ENCODE peak calls at places on chromosomes 12 and 14, in seven cellular contexts. L is adrenal gland, U is AG09309, G is astrocyte, S is brain microvascular endothelial cell, V is B cell, D is Caco-2. E is an unnamed sample.

GRCh38 chr14:104555621-104556255 is 23.8 kb upstream of the C14orf180 start:
- DNase-seq in L (peak), U (no peak), G (no peak), S (no peak), V (no peak), D (no peak), E (no peak)

GRCh38 chr14:71338153-71338552 is 430.9 kb downstream of the PCNX1 start:
- DNase-seq in L (no peak), U (no peak), G (no peak), S (no peak), V (no peak), D (peak), E (no peak)

GRCh38 chr14:34649344-34649743 is 19.4 kb upstream of the SNX6 start:
- DNase-seq in L (no peak), U (peak), G (peak), S (peak), V (no peak), D (no peak), E (no peak)

GRCh38 chr12:125773033-125773432 is 707.8 kb downstream of the AACS start:
- DNase-seq in L (no peak), U (no peak), G (no peak), S (no peak), V (no peak), D (peak), E (no peak)

GRCh38 chr14:104266643-104267575 is 128.5 kb downstream of the KIF26A start:
- DNase-seq in L (peak), U (no peak), G (no peak), S (no peak), V (peak), D (no peak), E (no peak)

GRCh38 chr12:80269953-80270552 is 170.7 kb downstream of the OTOGL start:
- DNase-seq in L (no peak), U (no peak), G (no peak), S (peak), V (no peak), D (peak), E (no peak)

GRCh38 chr14:61406670-61407069 is 85.3 kb downstream of the PRKCH start:
- DNase-seq in L (no peak), U (no peak), G (no peak), S (no peak), V (no peak), D (no peak), E (no peak)

GRCh38 chr14:95023886-95024285 is 133.4 kb downstream of the DICER1 start:
- DNase-seq in L (no peak), U (peak), G (peak), S (no peak), V (no peak), D (no peak), E (no peak)

GRCh38 chr14:104392396-104393198 is 187.0 kb upstream of the C14orf180 start:
- DNase-seq in L (no peak), U (no peak), G (no peak), S (no peak), V (no peak), D (no peak), E (peak)

GRCh38 chr12:71441836-71442566 is 2.4 kb downstream of the LGR5 start:
- DNase-seq in L (no peak), U (no peak), G (no peak), S (no peak), V (no peak), D (no peak), E (no peak)

GRCh38 chr12:54012631-54013398 is 4.0 kb downstream of the HOXC8 start:
- DNase-seq in L (no peak), U (no peak), G (no peak), S (no peak), V (no peak), D (no peak), E (no peak)

GRCh38 chr12:123036471-123037285 is 56.2 kb downstream of the ARL6IP4 start:
- DNase-seq in L (no peak), U (no peak), G (no peak), S (no peak), V (no peak), D (no peak), E (no peak)

GRCh38 chr12:114869091-114869834 is 185.3 kb upstream of the TBX3 start:
- DNase-seq in L (no peak), U (peak), G (peak), S (no peak), V (no peak), D (peak), E (no peak)

GRCh38 chr12:89977356-89978185 is 268.9 kb upstream of the ATP2B1 start:
- DNase-seq in L (no peak), U (no peak), G (peak), S (no peak), V (no peak), D (no peak), E (no peak)

GRCh38 chr12:49092086-49092815 is 2.4 kb downstream of the DHH start:
- DNase-seq in L (peak), U (no peak), G (no peak), S (no peak), V (peak), D (peak), E (no peak)

GRCh38 chr12:71665109-71665476 is 992 bp downstream of the THAP2 start:
- DNase-seq in L (no peak), U (no peak), G (no peak), S (no peak), V (no peak), D (no peak), E (no peak)

GRCh38 chr12:14185441-14186192 is 179.9 kb upstream of the ATF7IP start:
- DNase-seq in L (peak), U (peak), G (peak), S (peak), V (peak), D (peak), E (no peak)

GRCh38 chr12:113016796-113017195 is 38.5 kb downstream of the OAS2 start:
- DNase-seq in L (no peak), U (no peak), G (no peak), S (no peak), V (no peak), D (no peak), E (no peak)

GRCh38 chr12:93032748-93033147 is 103.7 kb upstream of the EEA1 start:
- DNase-seq in L (no peak), U (no peak), G (peak), S (no peak), V (no peak), D (no peak), E (no peak)

GRCh38 chr12:47410862-47411261 is 295.0 kb downstream of the RPAP3 start:
- DNase-seq in L (no peak), U (no peak), G (no peak), S (no peak), V (no peak), D (no peak), E (no peak)

GRCh38 chr14:93898731-93899130 is 28.4 kb upstream of the FAM181A start:
- DNase-seq in L (no peak), U (no peak), G (no peak), S (no peak), V (no peak), D (no peak), E (no peak)

GRCh38 chr12:96192926-96193573 is 1.1 kb upstream of the ELK3 start:
- DNase-seq in L (no peak), U (no peak), G (no peak), S (no peak), V (no peak), D (no peak), E (no peak)

GRCh38 chr12:65319680-65320193 is 41.3 kb downstream of the MSRB3 start:
- DNase-seq in L (no peak), U (no peak), G (no peak), S (no peak), V (no peak), D (peak), E (no peak)

GRCh38 chr12:49643961-49644619 is 20.7 kb downstream of the PRPF40B start:
- DNase-seq in L (no peak), U (no peak), G (no peak), S (no peak), V (no peak), D (no peak), E (no peak)

GRCh38 chr14:52888159-52888558 is 62.7 kb downstream of the FERMT2 start:
- DNase-seq in L (no peak), U (no peak), G (no peak), S (no peak), V (no peak), D (no peak), E (no peak)

GRCh38 chr14:59026086-59026485 is 162.4 kb upstream of the DAAM1 start:
- DNase-seq in L (no peak), U (no peak), G (peak), S (no peak), V (no peak), D (no peak), E (no peak)

GRCh38 chr12:2283910-2284309 is 231.1 kb downstream of the CACNA1C start:
- DNase-seq in L (no peak), U (no peak), G (peak), S (no peak), V (no peak), D (no peak), E (no peak)

GRCh38 chr14:97138801-97139200 is 341.6 kb downstream of the VRK1 start:
- DNase-seq in L (no peak), U (no peak), G (no peak), S (no peak), V (no peak), D (no peak), E (no peak)

GRCh38 chr14:59406454-59407245 is 58.5 kb downstream of the GPR135 start:
- DNase-seq in L (no peak), U (no peak), G (peak), S (no peak), V (no peak), D (no peak), E (no peak)

GRCh38 chr12:89040146-89040964 is 311.9 kb downstream of the DUSP6 start:
- DNase-seq in L (no peak), U (peak), G (peak), S (peak), V (peak), D (no peak), E (no peak)

GRCh38 chr12:68453278-68453677 is 121.1 kb upstream of the MDM1 start:
- DNase-seq in L (no peak), U (no peak), G (no peak), S (no peak), V (no peak), D (no peak), E (no peak)

GRCh38 chr12:48925218-48925871 is at the start of gene FKBP11:
- DNase-seq in L (peak), U (no peak), G (peak), S (peak), V (peak), D (peak), E (peak)

GRCh38 chr12:3463927-3464326 is 27.1 kb upstream of the PRMT8 start:
- DNase-seq in L (no peak), U (no peak), G (no peak), S (no peak), V (no peak), D (no peak), E (no peak)

GRCh38 chr12:77590306-77590705 is 240.4 kb upstream of the NAV3 start:
- DNase-seq in L (no peak), U (no peak), G (no peak), S (no peak), V (no peak), D (no peak), E (no peak)

GRCh38 chr12:6039894-6040601 is 84.4 kb downstream of the VWF start:
- DNase-seq in L (peak), U (no peak), G (peak), S (peak), V (peak), D (peak), E (no peak)

GRCh38 chr12:118371354-118372282 is 1.1 kb downstream of the TAOK3 start:
- DNase-seq in L (peak), U (no peak), G (no peak), S (no peak), V (no peak), D (peak), E (peak)

GRCh38 chr14:35400707-35401421 is 3.7 kb downstream of the NFKBIA start:
- DNase-seq in L (peak), U (no peak), G (no peak), S (no peak), V (no peak), D (no peak), E (peak)

GRCh38 chr12:102298022-102298421 is 100.4 kb upstream of the PMCH start:
- DNase-seq in L (no peak), U (peak), G (peak), S (peak), V (no peak), D (no peak), E (no peak)

GRCh38 chr12:124632510-124632909 is 65.1 kb upstream of the NCOR2 start:
- DNase-seq in L (no peak), U (no peak), G (peak), S (no peak), V (no peak), D (peak), E (no peak)

GRCh38 chr12:130791699-130792098 is 47.4 kb downstream of the STX2 start:
- DNase-seq in L (no peak), U (no peak), G (no peak), S (no peak), V (no peak), D (no peak), E (no peak)
- TF ChIP-seq CTCF in L (no peak), U (no peak), G (no peak), S (no peak), V (no peak), D (no peak), E (no peak)

GRCh38 chr14:79369359-79370332 is 841.7 kb downstream of the DIO2 start:
- DNase-seq in L (peak), U (peak), G (peak), S (peak), V (no peak), D (peak), E (no peak)
- TF ChIP-seq CTCF in L (no peak), U (no peak), G (peak), S (peak), V (no peak), D (no peak), E (no peak)

GRCh38 chr12:16586350-16587109 is 19.4 kb downstream of the LMO3 start:
- DNase-seq in L (peak), U (no peak), G (peak), S (no peak), V (no peak), D (no peak), E (no peak)

GRCh38 chr12:16585781-16586180 is 20.2 kb downstream of the LMO3 start:
- DNase-seq in L (no peak), U (no peak), G (no peak), S (no peak), V (no peak), D (no peak), E (no peak)

GRCh38 chr12:16579041-16579440 is 26.9 kb downstream of the LMO3 start:
- DNase-seq in L (no peak), U (no peak), G (no peak), S (no peak), V (no peak), D (no peak), E (no peak)

GRCh38 chr12:16583991-16584745 is 21.8 kb downstream of the LMO3 start:
- DNase-seq in L (no peak), U (no peak), G (peak), S (no peak), V (no peak), D (no peak), E (no peak)

DNA sequence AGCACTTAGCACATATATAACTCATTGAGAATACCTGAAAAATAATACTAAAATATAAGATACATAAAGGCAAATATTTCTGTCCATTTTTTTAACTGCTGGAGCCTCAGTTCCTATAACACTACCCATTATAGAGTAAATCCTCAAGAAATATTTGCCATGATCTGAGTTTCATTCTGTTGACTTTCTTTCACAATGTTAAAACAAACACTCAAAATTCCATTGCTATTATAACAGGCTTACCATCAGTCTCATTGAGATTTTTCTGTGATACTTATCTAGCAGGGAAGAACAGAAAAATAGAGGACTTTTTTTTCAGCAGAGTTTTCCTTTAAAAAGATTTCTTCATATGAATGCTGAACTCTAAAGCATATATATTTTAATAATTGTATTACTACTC is 24.5 kb downstream of the LMO3 start:
- DNase-seq in L (no peak), U (no peak), G (no peak), S (no peak), V (no peak), D (peak), E (no peak)
- TF ChIP-seq CTCF in L (no peak), U (no peak), G (no peak), S (no peak), V (no peak), D (no peak), E (no peak)

GRCh38 chr12:116236986-116237385 is 40.5 kb downstream of the MED13L start:
- DNase-seq in L (no peak), U (no peak), G (peak), S (no peak), V (no peak), D (no peak), E (no peak)
- TF ChIP-seq CTCF in L (no peak), U (no peak), G (no peak), S (no peak), V (no peak), D (no peak), E (no peak)

GRCh38 chr14:74402264-74403251 is 23.5 kb downstream of the SYNDIG1L start:
- DNase-seq in L (no peak), U (no peak), G (no peak), S (no peak), V (peak), D (no peak), E (no peak)
- TF ChIP-seq CTCF in L (no peak), U (no peak), G (no peak), S (no peak), V (no peak), D (no peak), E (no peak)

GRCh38 chr14:62532186-62532585 is 513.1 kb downstream of the KCNH5 start:
- DNase-seq in L (no peak), U (no peak), G (peak), S (no peak), V (no peak), D (peak), E (no peak)

GRCh38 chr14:62528296-62528695 is 517.0 kb downstream of the KCNH5 start:
- DNase-seq in L (no peak), U (no peak), G (peak), S (no peak), V (no peak), D (no peak), E (no peak)
- TF ChIP-seq CTCF in L (no peak), U (no peak), G (no peak), S (no peak), V (no peak), D (no peak), E (no peak)

GRCh38 chr12:31815096-31815495 is 86.3 kb upstream of the AMN1 start:
- DNase-seq in L (no peak), U (no peak), G (peak), S (no peak), V (no peak), D (peak), E (no peak)

GRCh38 chr12:31817120-31817519 is 88.3 kb upstream of the AMN1 start:
- DNase-seq in L (no peak), U (no peak), G (no peak), S (no peak), V (no peak), D (no peak), E (no peak)

GRCh38 chr12:31818623-31819268 is 89.9 kb upstream of the AMN1 start:
- DNase-seq in L (no peak), U (no peak), G (no peak), S (no peak), V (no peak), D (no peak), E (no peak)

GRCh38 chr12:31807773-31808097 is 78.9 kb upstream of the AMN1 start:
- DNase-seq in L (no peak), U (no peak), G (no peak), S (no peak), V (no peak), D (no peak), E (no peak)

DNA sequence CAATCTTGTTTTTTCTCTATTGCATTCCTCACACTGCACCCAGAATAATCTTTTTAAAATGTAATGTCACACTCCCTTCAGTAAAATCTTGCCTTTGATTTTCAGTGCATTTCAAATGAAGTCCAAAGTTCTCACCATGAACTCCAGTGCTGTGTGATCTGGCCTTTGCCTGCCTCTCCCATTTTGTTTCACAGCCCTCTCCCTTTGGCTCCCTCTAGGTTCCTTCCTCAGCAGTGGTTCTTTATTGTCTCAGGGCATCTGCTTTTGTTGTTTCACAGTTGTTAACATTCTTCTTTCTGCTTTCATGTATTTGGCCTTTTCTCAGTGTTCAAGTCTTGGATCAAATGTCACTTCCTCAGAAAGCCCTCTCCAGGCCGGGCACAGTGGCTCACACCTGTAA is 84.5 kb upstream of the AMN1 start:
- DNase-seq in L (no peak), U (no peak), G (no peak), S (no peak), V (no peak), D (peak), E (no peak)
- TF ChIP-seq CTCF in L (no peak), U (peak), G (no peak), S (peak), V (no peak), D (peak), E (no peak)

GRCh38 chr12:15208140-15208539 is 13.1 kb downstream of the RERG start:
- DNase-seq in L (no peak), U (no peak), G (no peak), S (peak), V (no peak), D (peak), E (no peak)
- TF ChIP-seq CTCF in L (peak), U (no peak), G (peak), S (peak), V (no peak), D (peak), E (no peak)

E was measured in natural killer cell.